ENCODE peak calls at places on chromosomes 7 and 10, in six cellular contexts. One of them, this sample, is unnamed.

GRCh38 chr7:20404371-20404770 is 73.7 kb downstream of the ITGB8 start:
- DNase-seq in activated CD8-positive, alpha-beta T cell treated with anti-CD3 and anti-CD28 coated beads for 36 hours: no peak
- DNase-seq in endodermal cell: no peak
- DNase-seq in CD8-positive, alpha-beta T cell: no peak
- DNase-seq in omental fat pad: no peak
- DNase-seq in sigmoid colon: no peak
- DNase-seq in this sample: no peak

GRCh38 chr7:23470290-23471089 is at the start of gene IGF2BP3:
- DNase-seq in omental fat pad: no peak
- DNase-seq in sigmoid colon: no peak
- DNase-seq in endodermal cell: peak; percentile 95
- DNase-seq in activated CD8-positive, alpha-beta T cell treated with anti-CD3 and anti-CD28 coated beads for 36 hours: peak; percentile 48
- DNase-seq in CD8-positive, alpha-beta T cell: no peak
- DNase-seq in this sample: peak; percentile 86

GRCh38 chr10:123472606-123473005 is 193.5 kb upstream of the GPR26 start:
- DNase-seq in CD8-positive, alpha-beta T cell: no peak
- DNase-seq in endodermal cell: peak; percentile 82
- DNase-seq in activated CD8-positive, alpha-beta T cell treated with anti-CD3 and anti-CD28 coated beads for 36 hours: no peak
- DNase-seq in sigmoid colon: no peak
- DNase-seq in omental fat pad: no peak
- DNase-seq in this sample: peak; percentile 11

GRCh38 chr10:34504534-34504933 is 310.6 kb downstream of the PARD3 start:
- DNase-seq in endodermal cell: peak; percentile 72
- DNase-seq in activated CD8-positive, alpha-beta T cell treated with anti-CD3 and anti-CD28 coated beads for 36 hours: peak; percentile 2
- DNase-seq in CD8-positive, alpha-beta T cell: no peak
- DNase-seq in sigmoid colon: no peak
- DNase-seq in omental fat pad: no peak
- DNase-seq in this sample: no peak

GRCh38 chr10:110273474-110273873 is 31.2 kb downstream of the SMNDC1 start:
- DNase-seq in activated CD8-positive, alpha-beta T cell treated with anti-CD3 and anti-CD28 coated beads for 36 hours: peak; percentile 69
- DNase-seq in CD8-positive, alpha-beta T cell: peak; percentile 33
- DNase-seq in sigmoid colon: peak; percentile 95
- DNase-seq in endodermal cell: no peak
- DNase-seq in omental fat pad: peak; percentile 65
- DNase-seq in this sample: no peak

GRCh38 chr10:43939939-43940810 is 291.5 kb upstream of the ZNF32 start:
- DNase-seq in activated CD8-positive, alpha-beta T cell treated with anti-CD3 and anti-CD28 coated beads for 36 hours: no peak
- DNase-seq in endodermal cell: peak; percentile 34
- DNase-seq in omental fat pad: no peak
- DNase-seq in sigmoid colon: no peak
- DNase-seq in CD8-positive, alpha-beta T cell: no peak
- DNase-seq in this sample: no peak

GRCh38 chr10:121245799-121246198 is 352.4 kb downstream of the FGFR2 start:
- DNase-seq in CD8-positive, alpha-beta T cell: no peak
- DNase-seq in sigmoid colon: no peak
- DNase-seq in omental fat pad: no peak
- DNase-seq in activated CD8-positive, alpha-beta T cell treated with anti-CD3 and anti-CD28 coated beads for 36 hours: no peak
- DNase-seq in endodermal cell: no peak
- DNase-seq in this sample: no peak

GRCh38 chr7:7718461-7718860 is at the start of gene RPA3:
- DNase-seq in activated CD8-positive, alpha-beta T cell treated with anti-CD3 and anti-CD28 coated beads for 36 hours: no peak
- DNase-seq in CD8-positive, alpha-beta T cell: no peak
- DNase-seq in omental fat pad: no peak
- DNase-seq in sigmoid colon: no peak
- DNase-seq in endodermal cell: no peak
- DNase-seq in this sample: no peak

GRCh38 chr10:90321132-90321816 is 536.6 kb downstream of the HTR7 start:
- DNase-seq in endodermal cell: no peak
- DNase-seq in omental fat pad: no peak
- DNase-seq in CD8-positive, alpha-beta T cell: no peak
- DNase-seq in sigmoid colon: no peak
- DNase-seq in activated CD8-positive, alpha-beta T cell treated with anti-CD3 and anti-CD28 coated beads for 36 hours: no peak
- DNase-seq in this sample: no peak

GRCh38 chr10:109327266-109327665 is 596.0 kb downstream of the XPNPEP1 start:
- DNase-seq in activated CD8-positive, alpha-beta T cell treated with anti-CD3 and anti-CD28 coated beads for 36 hours: no peak
- DNase-seq in CD8-positive, alpha-beta T cell: no peak
- DNase-seq in omental fat pad: no peak
- DNase-seq in sigmoid colon: no peak
- DNase-seq in endodermal cell: no peak
- DNase-seq in this sample: no peak

GRCh38 chr7:45863715-45864114 is 9.2 kb downstream of the CCDC201 start:
- DNase-seq in sigmoid colon: no peak
- DNase-seq in omental fat pad: no peak
- DNase-seq in activated CD8-positive, alpha-beta T cell treated with anti-CD3 and anti-CD28 coated beads for 36 hours: no peak
- DNase-seq in CD8-positive, alpha-beta T cell: no peak
- DNase-seq in endodermal cell: peak; percentile 86
- DNase-seq in this sample: peak; percentile 63
- TF ChIP-seq CTCF in sigmoid colon: no peak
- TF ChIP-seq CTCF in omental fat pad: no peak
- TF ChIP-seq CTCF in activated CD8-positive, alpha-beta T cell treated with anti-CD3 and anti-CD28 coated beads for 36 hours: no peak
- TF ChIP-seq CTCF in CD8-positive, alpha-beta T cell: no peak
- TF ChIP-seq CTCF in endodermal cell: peak; percentile 82
- TF ChIP-seq CTCF in this sample: no peak

DNA sequence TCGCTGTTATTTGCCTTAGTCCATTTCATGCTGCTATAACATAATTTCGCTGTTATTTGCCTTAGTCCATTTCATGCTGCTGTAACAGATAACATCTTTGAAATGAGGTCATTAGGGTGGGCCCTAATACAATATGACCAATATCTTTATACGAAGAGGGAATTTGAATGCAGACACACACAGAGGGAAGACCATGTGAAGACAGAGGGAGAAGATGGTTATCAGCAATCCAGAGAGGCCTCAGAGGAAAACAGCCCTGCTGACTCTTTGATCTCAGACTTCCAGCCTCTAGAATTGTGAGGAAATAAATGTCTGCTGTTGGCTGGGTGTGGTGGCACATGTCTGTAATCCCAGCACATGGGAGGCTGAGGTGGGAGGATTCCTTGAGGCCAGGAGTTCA is 404.9 kb downstream of the TYW1 start:
- DNase-seq in omental fat pad: no peak
- DNase-seq in activated CD8-positive, alpha-beta T cell treated with anti-CD3 and anti-CD28 coated beads for 36 hours: no peak
- DNase-seq in endodermal cell: no peak
- DNase-seq in sigmoid colon: no peak
- DNase-seq in CD8-positive, alpha-beta T cell: no peak
- DNase-seq in this sample: no peak
- TF ChIP-seq CTCF in omental fat pad: no peak
- TF ChIP-seq CTCF in activated CD8-positive, alpha-beta T cell treated with anti-CD3 and anti-CD28 coated beads for 36 hours: no peak
- TF ChIP-seq CTCF in endodermal cell: no peak
- TF ChIP-seq CTCF in sigmoid colon: no peak
- TF ChIP-seq CTCF in CD8-positive, alpha-beta T cell: no peak
- TF ChIP-seq CTCF in this sample: no peak

DNA sequence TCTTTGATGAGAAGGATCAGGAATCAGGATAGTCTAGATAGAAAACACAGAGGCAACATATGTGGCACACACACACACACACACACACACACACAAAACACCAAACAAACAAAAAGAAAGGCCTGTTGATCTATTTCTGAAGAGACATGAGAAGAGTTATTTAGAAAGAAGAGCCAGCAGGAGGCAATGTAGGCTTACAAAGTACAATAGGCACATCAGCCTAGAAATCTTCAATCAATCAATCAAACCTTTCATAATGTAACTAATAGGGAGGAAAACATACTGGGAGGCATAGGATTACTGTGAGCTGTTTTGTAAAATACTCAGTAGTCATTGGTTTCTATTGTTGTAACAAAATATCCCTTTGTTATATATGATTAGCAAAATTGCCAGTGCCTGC is 47.3 kb upstream of the TES start:
- DNase-seq in CD8-positive, alpha-beta T cell: no peak
- DNase-seq in sigmoid colon: no peak
- DNase-seq in endodermal cell: no peak
- DNase-seq in activated CD8-positive, alpha-beta T cell treated with anti-CD3 and anti-CD28 coated beads for 36 hours: no peak
- DNase-seq in omental fat pad: no peak
- DNase-seq in this sample: no peak
- TF ChIP-seq CTCF in CD8-positive, alpha-beta T cell: no peak
- TF ChIP-seq CTCF in sigmoid colon: no peak
- TF ChIP-seq CTCF in endodermal cell: peak; percentile 33
- TF ChIP-seq CTCF in activated CD8-positive, alpha-beta T cell treated with anti-CD3 and anti-CD28 coated beads for 36 hours: no peak
- TF ChIP-seq CTCF in omental fat pad: no peak
- TF ChIP-seq CTCF in this sample: no peak

DNA sequence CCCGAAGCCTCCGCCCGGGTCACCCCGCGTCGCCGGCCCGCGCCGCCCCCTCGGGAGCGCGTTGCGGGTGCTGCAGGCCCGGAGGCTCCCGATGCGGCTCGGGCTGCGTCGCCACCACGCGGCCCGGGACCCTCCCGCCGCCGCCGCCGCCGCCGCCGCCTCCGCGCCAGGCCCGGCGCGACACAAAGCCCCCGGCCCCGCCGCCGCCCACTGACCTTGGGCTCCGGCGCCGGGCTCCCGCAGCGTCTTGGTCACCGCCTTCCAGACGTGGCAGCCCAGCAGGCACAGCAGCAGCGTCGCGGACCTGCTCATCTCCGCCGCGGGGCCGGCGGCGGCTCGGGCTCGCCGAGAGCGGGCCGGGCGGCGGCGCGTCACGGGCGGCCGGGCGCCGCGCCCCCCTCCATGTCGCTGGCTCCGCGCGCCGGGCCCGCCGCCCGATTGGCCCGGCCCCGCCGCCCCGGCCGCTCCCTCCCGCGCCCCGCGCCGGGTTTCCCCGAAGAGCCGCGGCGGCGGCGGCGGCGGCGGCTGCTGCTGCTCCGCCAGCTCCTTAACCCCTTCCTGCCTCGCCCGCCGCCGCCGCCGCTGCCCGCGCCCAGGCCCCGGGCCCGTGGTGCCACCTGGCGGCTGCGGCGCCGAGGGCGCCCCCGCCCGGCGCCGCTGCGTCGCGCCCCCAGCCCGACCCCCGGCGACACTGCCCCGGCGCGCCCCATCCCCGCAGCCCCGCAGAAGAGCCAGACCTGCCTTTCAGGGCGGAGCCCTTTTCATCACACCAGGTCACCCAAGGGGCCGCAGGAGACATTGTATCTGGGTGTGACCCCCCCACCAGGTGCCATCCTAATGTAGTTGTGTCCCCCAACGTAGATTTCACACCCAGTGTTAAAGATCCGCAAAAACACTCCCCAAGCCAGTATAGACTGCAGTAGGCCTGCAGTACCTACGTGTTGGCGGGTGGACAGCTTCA is at the start of gene FAM171A1:
- DNase-seq in activated CD8-positive, alpha-beta T cell treated with anti-CD3 and anti-CD28 coated beads for 36 hours: peak; percentile 71
- DNase-seq in sigmoid colon: peak; percentile 73
- DNase-seq in CD8-positive, alpha-beta T cell: peak; percentile 61
- DNase-seq in omental fat pad: no peak
- DNase-seq in endodermal cell: peak; percentile 87
- DNase-seq in this sample: peak; percentile 71
- TF ChIP-seq CTCF in activated CD8-positive, alpha-beta T cell treated with anti-CD3 and anti-CD28 coated beads for 36 hours: no peak
- TF ChIP-seq CTCF in sigmoid colon: no peak
- TF ChIP-seq CTCF in CD8-positive, alpha-beta T cell: no peak
- TF ChIP-seq CTCF in omental fat pad: no peak
- TF ChIP-seq CTCF in endodermal cell: peak; percentile 30
- TF ChIP-seq CTCF in this sample: no peak

GRCh38 chr10:127524229-127524628 is 24.9 kb upstream of the NPS start:
- DNase-seq in activated CD8-positive, alpha-beta T cell treated with anti-CD3 and anti-CD28 coated beads for 36 hours: no peak
- DNase-seq in CD8-positive, alpha-beta T cell: no peak
- DNase-seq in sigmoid colon: no peak
- DNase-seq in endodermal cell: peak; percentile 60
- DNase-seq in omental fat pad: no peak
- DNase-seq in this sample: no peak
- TF ChIP-seq CTCF in activated CD8-positive, alpha-beta T cell treated with anti-CD3 and anti-CD28 coated beads for 36 hours: no peak
- TF ChIP-seq CTCF in CD8-positive, alpha-beta T cell: no peak
- TF ChIP-seq CTCF in sigmoid colon: no peak
- TF ChIP-seq CTCF in endodermal cell: peak; percentile 71
- TF ChIP-seq CTCF in omental fat pad: no peak
- TF ChIP-seq CTCF in this sample: peak; percentile 55

GRCh38 chr7:85022064-85022697 is 164.7 kb downstream of the SEMA3D start:
- DNase-seq in endodermal cell: no peak
- DNase-seq in CD8-positive, alpha-beta T cell: no peak
- DNase-seq in activated CD8-positive, alpha-beta T cell treated with anti-CD3 and anti-CD28 coated beads for 36 hours: no peak
- DNase-seq in sigmoid colon: no peak
- DNase-seq in omental fat pad: no peak
- DNase-seq in this sample: no peak

GRCh38 chr7:85023066-85023687 is 163.7 kb downstream of the SEMA3D start:
- DNase-seq in endodermal cell: peak; percentile 53
- DNase-seq in omental fat pad: no peak
- DNase-seq in activated CD8-positive, alpha-beta T cell treated with anti-CD3 and anti-CD28 coated beads for 36 hours: peak; percentile 21
- DNase-seq in CD8-positive, alpha-beta T cell: peak; percentile 32
- DNase-seq in sigmoid colon: no peak
- DNase-seq in this sample: peak; percentile 61

GRCh38 chr7:85019778-85020177 is 167.1 kb downstream of the SEMA3D start:
- DNase-seq in sigmoid colon: no peak
- DNase-seq in CD8-positive, alpha-beta T cell: no peak
- DNase-seq in omental fat pad: no peak
- DNase-seq in activated CD8-positive, alpha-beta T cell treated with anti-CD3 and anti-CD28 coated beads for 36 hours: no peak
- DNase-seq in endodermal cell: no peak
- DNase-seq in this sample: no peak

GRCh38 chr7:85019176-85019575 is 167.7 kb downstream of the SEMA3D start:
- DNase-seq in sigmoid colon: no peak
- DNase-seq in activated CD8-positive, alpha-beta T cell treated with anti-CD3 and anti-CD28 coated beads for 36 hours: no peak
- DNase-seq in omental fat pad: no peak
- DNase-seq in CD8-positive, alpha-beta T cell: no peak
- DNase-seq in endodermal cell: no peak
- DNase-seq in this sample: no peak

GRCh38 chr7:85021090-85021704 is 165.7 kb downstream of the SEMA3D start:
- DNase-seq in activated CD8-positive, alpha-beta T cell treated with anti-CD3 and anti-CD28 coated beads for 36 hours: no peak
- DNase-seq in omental fat pad: no peak
- DNase-seq in endodermal cell: no peak
- DNase-seq in sigmoid colon: no peak
- DNase-seq in CD8-positive, alpha-beta T cell: no peak
- DNase-seq in this sample: no peak
- TF ChIP-seq CTCF in activated CD8-positive, alpha-beta T cell treated with anti-CD3 and anti-CD28 coated beads for 36 hours: no peak
- TF ChIP-seq CTCF in omental fat pad: no peak
- TF ChIP-seq CTCF in endodermal cell: peak; percentile 80
- TF ChIP-seq CTCF in sigmoid colon: peak; percentile 22
- TF ChIP-seq CTCF in CD8-positive, alpha-beta T cell: no peak
- TF ChIP-seq CTCF in this sample: peak; percentile 52

GRCh38 chr7:25968205-25968993 is 183.6 kb upstream of the NFE2L3 start:
- DNase-seq in sigmoid colon: no peak
- DNase-seq in CD8-positive, alpha-beta T cell: no peak
- DNase-seq in activated CD8-positive, alpha-beta T cell treated with anti-CD3 and anti-CD28 coated beads for 36 hours: peak; percentile 67
- DNase-seq in endodermal cell: no peak
- DNase-seq in omental fat pad: no peak
- DNase-seq in this sample: no peak
- TF ChIP-seq CTCF in sigmoid colon: no peak
- TF ChIP-seq CTCF in CD8-positive, alpha-beta T cell: no peak
- TF ChIP-seq CTCF in activated CD8-positive, alpha-beta T cell treated with anti-CD3 and anti-CD28 coated beads for 36 hours: no peak
- TF ChIP-seq CTCF in endodermal cell: no peak
- TF ChIP-seq CTCF in omental fat pad: no peak
- TF ChIP-seq CTCF in this sample: no peak